ENCODE peak calls at places on chromosomes 5 and 9, in five cellular contexts. O is NCI-H2107; P is neural progenitor cell; G is CD8-positive, alpha-beta T cell; X is mucosa of gallbladder. Z is an unnamed sample.

GRCh38 chr5:75265731-75266130 is 29.1 kb upstream of the ANKRD31 start:
- DNase-seq in O (no peak), P (peak), G (no peak), X (no peak), Z (no peak)

GRCh38 chr5:113214026-113214425 is 220.8 kb downstream of the TSSK1B start:
- DNase-seq in O (no peak), P (no peak), G (no peak), X (no peak), Z (no peak)

GRCh38 chr5:36575367-36575781 is 31.0 kb upstream of the SLC1A3 start:
- DNase-seq in O (no peak), P (no peak), G (no peak), X (no peak), Z (no peak)

GRCh38 chr5:143033535-143034260 is 263.5 kb downstream of the ARHGAP26 start:
- DNase-seq in O (no peak), P (no peak), G (no peak), X (no peak), Z (no peak)

GRCh38 chr5:142716963-142717362 is 31.1 kb upstream of the FGF1 start:
- DNase-seq in O (no peak), P (peak), G (peak), X (peak), Z (peak)

GRCh38 chr5:83464261-83464660 is 7.3 kb upstream of the VCAN start:
- DNase-seq in O (no peak), P (no peak), G (no peak), X (no peak), Z (no peak)

GRCh38 chr5:132422720-132423442 is 53.4 kb downstream of the SLC22A5 start:
- DNase-seq in O (no peak), P (no peak), G (no peak), X (peak), Z (peak)

GRCh38 chr9:77022783-77023440 is 3.5 kb downstream of the FOXB2 start:
- DNase-seq in O (no peak), P (peak), G (no peak), X (no peak), Z (no peak)

GRCh38 chr9:115524467-115525059 is 406.6 kb upstream of the TNC start:
- DNase-seq in O (no peak), P (peak), G (no peak), X (peak), Z (no peak)

GRCh38 chr9:135711411-135711810 is 9.4 kb downstream of the KCNT1 start:
- DNase-seq in O (no peak), P (no peak), G (no peak), X (no peak), Z (no peak)

GRCh38 chr5:143417503-143418139 is 14.1 kb upstream of the NR3C1 start:
- DNase-seq in O (no peak), P (no peak), G (no peak), X (no peak), Z (no peak)

GRCh38 chr9:133691659-133692363 is 46.3 kb downstream of the SARDH start:
- DNase-seq in O (no peak), P (no peak), G (no peak), X (no peak), Z (no peak)

GRCh38 chr9:114110180-114110579 is 11.1 kb upstream of the KIF12 start:
- DNase-seq in O (no peak), P (no peak), G (no peak), X (no peak), Z (no peak)

GRCh38 chr5:14723648-14724231 is 59.2 kb downstream of the OTULIN start:
- DNase-seq in O (no peak), P (no peak), G (no peak), X (no peak), Z (no peak)

GRCh38 chr9:109789582-109790360 is 9.8 kb downstream of the PALM2AKAP2 start:
- DNase-seq in O (no peak), P (no peak), G (no peak), X (no peak), Z (no peak)

GRCh38 chr9:103872811-103873210 is 221.3 kb upstream of the SMC2 start:
- DNase-seq in O (no peak), P (no peak), G (no peak), X (no peak), Z (no peak)

GRCh38 chr9:893843-894420 is 52.4 kb downstream of the DMRT1 start:
- DNase-seq in O (no peak), P (peak), G (peak), X (peak), Z (peak)

GRCh38 chr5:97142521-97143254 is at the start of gene LIX1:
- DNase-seq in O (no peak), P (peak), G (no peak), X (peak), Z (no peak)

GRCh38 chr9:78620764-78621163 is 323.8 kb downstream of the PSAT1 start:
- DNase-seq in O (no peak), P (no peak), G (no peak), X (no peak), Z (no peak)

GRCh38 chr5:61931236-61931635 is 374.8 kb upstream of the KIF2A start:
- DNase-seq in O (no peak), P (no peak), G (no peak), X (no peak), Z (no peak)

GRCh38 chr5:1537166-1538154 is 13.7 kb upstream of the LPCAT1 start:
- DNase-seq in O (no peak), P (no peak), G (peak), X (peak), Z (peak)

GRCh38 chr9:125418404-125418803 is 156.8 kb downstream of the GAPVD1 start:
- DNase-seq in O (no peak), P (no peak), G (no peak), X (no peak), Z (no peak)

Z was measured in left lobe of liver.